ENCODE peak calls at places on chromosomes 7 and 10, in six cellular contexts. J, I, Q, M, E and F are unnamed samples. For H3K4me1 and H3K9me3, the result is how much of the 10 kb centered on the place peaks cover.

GRCh38 chr7:43535031-43535451 is 47.9 kb upstream of the STK17A start:
- DNase-seq in J (no peak), I (no peak), Q (no peak), M (peak), E (no peak), F (no peak)

GRCh38 chr7:117401293-117402002 is 25.8 kb downstream of the ASZ1 start:
- DNase-seq in J (no peak), I (no peak), Q (no peak), M (peak), E (no peak), F (no peak)

GRCh38 chr7:8442814-8443304 is 9.4 kb downstream of the NXPH1 start:
- DNase-seq in J (no peak), I (peak), Q (peak), M (peak), E (peak), F (no peak)

GRCh38 chr7:149728491-149729375 is 44.7 kb downstream of the ZNF467 start:
- DNase-seq in J (no peak), I (no peak), Q (peak), M (no peak), E (no peak), F (no peak)

GRCh38 chr10:43361532-43362190 is 9.8 kb upstream of the FXYD4 start:
- DNase-seq in J (peak), I (no peak), Q (no peak), M (no peak), E (no peak), F (peak)

GRCh38 chr10:106941297-106942034 is 223.0 kb downstream of the SORCS1 start:
- DNase-seq in J (no peak), I (peak), Q (no peak), M (no peak), E (no peak), F (no peak)

GRCh38 chr7:94392391-94392782 is 2.3 kb upstream of the COL1A2 start:
- DNase-seq in J (no peak), I (no peak), Q (no peak), M (peak), E (no peak), F (no peak)

GRCh38 chr10:22443200-22443881 is 98.0 kb downstream of the SPAG6 start:
- DNase-seq in J (no peak), I (no peak), Q (no peak), M (no peak), E (no peak), F (no peak)

GRCh38 chr10:117148284-117148683 is 10.2 kb upstream of the VAX1 start:
- DNase-seq in J (no peak), I (no peak), Q (no peak), M (no peak), E (no peak), F (no peak)

GRCh38 chr7:143356414-143357050 is 6.0 kb downstream of the FAM131B start:
- DNase-seq in J (no peak), I (no peak), Q (no peak), M (no peak), E (no peak), F (no peak)

GRCh38 chr7:107007892-107008287 is 36.6 kb upstream of the PRKAR2B start:
- DNase-seq in J (no peak), I (no peak), Q (no peak), M (no peak), E (no peak), F (no peak)

GRCh38 chr7:130009848-130010688 is 41.1 kb downstream of the ZC3HC1 start:
- DNase-seq in J (no peak), I (peak), Q (peak), M (peak), E (peak), F (no peak)

GRCh38 chr7:11716185-11716584 is 115.8 kb downstream of the THSD7A start:
- DNase-seq in J (no peak), I (peak), Q (no peak), M (peak), E (no peak), F (no peak)

GRCh38 chr7:44222776-44223261 is 22.0 kb downstream of the YKT6 start:
- DNase-seq in J (no peak), I (no peak), Q (peak), M (no peak), E (no peak), F (no peak)

GRCh38 chr10:6351540-6351939 is 148.8 kb downstream of the PFKFB3 start:
- DNase-seq in J (no peak), I (no peak), Q (no peak), M (no peak), E (no peak), F (no peak)

GRCh38 chr10:70692043-70692603 is 19.8 kb downstream of the ADAMTS14 start:
- DNase-seq in J (no peak), I (no peak), Q (no peak), M (no peak), E (no peak), F (no peak)

GRCh38 chr7:196283-196682 is 3.9 kb downstream of the FAM20C start:
- DNase-seq in J (no peak), I (no peak), Q (no peak), M (no peak), E (no peak), F (no peak)

GRCh38 chr7:141739250-141739649 is 1.1 kb downstream of the SSBP1 start:
- DNase-seq in J (no peak), I (no peak), Q (no peak), M (no peak), E (no peak), F (no peak)

GRCh38 chr7:74294191-74294998 is 5.2 kb downstream of the CLIP2 start:
- DNase-seq in J (no peak), I (no peak), Q (no peak), M (peak), E (no peak), F (no peak)

GRCh38 chr10:35611750-35612149 is 6.6 kb downstream of the GJD4 start:
- DNase-seq in J (no peak), I (no peak), Q (no peak), M (no peak), E (no peak), F (no peak)

GRCh38 chr7:116138202-116138801 is 72.0 kb upstream of the TES start:
- DNase-seq in J (no peak), I (no peak), Q (no peak), M (peak), E (peak), F (peak)

GRCh38 chr10:132847416-132847777 is 61.5 kb upstream of the NKX6-2 start:
- DNase-seq in J (no peak), I (no peak), Q (peak), M (no peak), E (no peak), F (no peak)

GRCh38 chr10:79180619-79181221 is 112.0 kb downstream of the ZMIZ1 start:
- DNase-seq in J (no peak), I (no peak), Q (no peak), M (no peak), E (no peak), F (no peak)

DNA sequence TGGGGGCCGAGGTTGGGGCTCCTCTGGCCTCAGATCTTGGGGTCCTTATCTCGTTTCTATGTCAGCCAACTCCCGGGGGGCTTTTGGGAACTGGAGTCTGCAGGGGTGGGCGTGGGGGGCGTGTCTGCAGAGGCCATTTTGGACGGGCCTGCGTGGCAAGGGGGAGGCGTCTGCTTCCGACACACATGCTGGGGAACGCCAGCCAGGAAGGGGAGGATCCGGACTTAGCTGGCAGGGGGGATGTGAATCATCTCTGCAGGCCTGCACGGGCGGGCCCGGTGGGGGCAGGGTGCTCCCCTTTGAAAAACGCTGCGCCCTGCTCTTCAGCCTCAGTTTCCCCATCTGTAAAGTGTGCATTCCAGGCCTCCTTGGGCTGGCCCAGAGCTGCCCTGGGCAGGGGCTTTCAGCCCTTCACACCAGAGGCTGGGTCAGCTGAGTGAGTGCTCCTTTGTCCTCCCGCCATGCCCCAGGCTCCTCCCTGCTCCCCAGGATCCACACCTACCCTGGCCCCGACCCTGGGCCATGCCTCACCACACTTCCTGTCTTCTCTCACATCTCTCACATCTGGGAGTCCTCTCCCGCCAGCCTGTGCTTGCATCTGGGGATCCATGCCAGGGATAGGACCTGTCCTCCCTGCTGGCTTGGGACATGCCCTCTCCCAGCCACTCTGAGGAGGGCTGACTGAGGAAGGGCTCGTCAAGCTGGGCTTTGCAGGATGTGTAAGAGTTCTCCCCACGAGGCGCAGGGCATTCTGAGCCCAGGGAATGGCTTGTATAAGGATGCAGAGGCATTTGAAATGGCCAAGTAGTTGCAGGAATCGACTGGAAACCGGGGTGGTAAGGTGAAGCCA is 172.6 kb upstream of the TNRC18 start:
- DNase-seq in J (peak), I (peak), Q (peak), M (peak), E (peak), F (no peak)
- H3K4me1 ChIP-seq in J (under half), I (under half), Q (under half), M (under half), E (under half), F (under half)

DNA sequence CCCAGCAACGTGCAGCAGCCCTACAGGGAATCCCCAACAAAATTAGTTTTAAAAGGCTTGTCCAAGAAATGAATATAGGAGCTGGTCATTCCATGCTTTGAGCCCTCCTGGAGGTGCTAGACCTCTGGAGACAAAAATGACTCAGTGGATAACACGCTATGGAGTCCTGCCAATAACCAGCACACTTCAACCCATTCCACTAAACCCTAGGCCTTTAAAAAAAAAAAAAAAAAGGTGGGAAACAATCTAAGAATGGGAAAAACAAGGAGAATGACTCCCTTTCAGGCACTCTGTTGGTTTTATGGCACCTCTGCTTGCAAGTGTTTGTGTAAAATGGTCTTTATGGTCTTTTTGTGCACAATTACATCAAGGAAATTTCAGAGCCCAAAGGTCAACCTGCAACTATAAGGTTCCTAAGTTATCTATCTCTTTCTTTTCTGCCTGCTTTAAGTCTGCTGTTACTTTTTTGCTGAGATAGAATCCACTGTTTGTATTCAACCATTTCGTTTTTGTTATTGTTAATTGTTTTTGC is 21.3 kb downstream of the AVL9 start:
- DNase-seq in J (no peak), I (peak), Q (no peak), M (peak), E (peak), F (no peak)
- H3K9me3 ChIP-seq in J (under half), I (under half), Q (under half), M (under half), E (under half), F (under half)

GRCh38 chr10:69232252-69232651 is 12.1 kb downstream of the HKDC1 start:
- DNase-seq in J (no peak), I (no peak), Q (peak), M (peak), E (no peak), F (no peak)
- H3K4me1 ChIP-seq in J (under half), I (under half), Q (under half), M (under half), E (under half), F (half or more)

DNA sequence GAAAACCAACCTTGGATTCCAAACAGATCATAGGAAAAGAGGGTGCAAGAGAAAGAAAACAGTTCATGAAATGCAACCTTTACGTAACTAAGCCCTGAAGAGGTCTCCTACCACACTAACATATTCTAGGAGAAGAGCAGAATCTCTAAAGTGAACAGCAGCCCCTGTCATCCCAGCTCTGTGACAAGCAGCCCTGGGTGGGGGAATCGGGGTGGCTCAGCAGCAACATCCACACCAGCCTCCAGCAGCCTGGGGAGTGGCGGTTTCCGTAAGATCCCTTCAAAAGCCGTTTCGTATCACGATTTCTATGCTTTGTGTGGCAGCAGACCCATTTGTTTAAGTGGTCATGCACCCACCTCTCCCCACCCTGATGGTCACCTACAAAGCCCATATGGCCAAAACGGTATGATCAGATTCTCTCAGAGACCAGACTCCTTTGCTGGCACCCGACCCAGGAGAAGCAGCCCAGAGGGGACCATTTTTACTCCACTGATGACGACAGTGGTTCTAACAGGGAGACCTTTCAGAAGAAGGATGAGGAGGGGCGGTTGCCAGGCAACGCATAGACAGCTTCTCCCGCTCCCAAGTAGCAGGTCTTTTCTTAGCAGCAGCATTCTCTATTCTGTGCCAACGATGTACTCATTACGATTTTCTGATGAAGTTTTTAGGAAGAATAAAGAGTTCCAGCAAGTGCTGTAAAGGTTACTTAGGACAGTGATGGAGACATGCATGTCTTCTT is 300.6 kb downstream of the DNAJB6 start:
- DNase-seq in J (no peak), I (no peak), Q (no peak), M (no peak), E (no peak), F (no peak)
- H3K9me3 ChIP-seq in J (under half), I (under half), Q (under half), M (under half), E (under half), F (under half)

DNA sequence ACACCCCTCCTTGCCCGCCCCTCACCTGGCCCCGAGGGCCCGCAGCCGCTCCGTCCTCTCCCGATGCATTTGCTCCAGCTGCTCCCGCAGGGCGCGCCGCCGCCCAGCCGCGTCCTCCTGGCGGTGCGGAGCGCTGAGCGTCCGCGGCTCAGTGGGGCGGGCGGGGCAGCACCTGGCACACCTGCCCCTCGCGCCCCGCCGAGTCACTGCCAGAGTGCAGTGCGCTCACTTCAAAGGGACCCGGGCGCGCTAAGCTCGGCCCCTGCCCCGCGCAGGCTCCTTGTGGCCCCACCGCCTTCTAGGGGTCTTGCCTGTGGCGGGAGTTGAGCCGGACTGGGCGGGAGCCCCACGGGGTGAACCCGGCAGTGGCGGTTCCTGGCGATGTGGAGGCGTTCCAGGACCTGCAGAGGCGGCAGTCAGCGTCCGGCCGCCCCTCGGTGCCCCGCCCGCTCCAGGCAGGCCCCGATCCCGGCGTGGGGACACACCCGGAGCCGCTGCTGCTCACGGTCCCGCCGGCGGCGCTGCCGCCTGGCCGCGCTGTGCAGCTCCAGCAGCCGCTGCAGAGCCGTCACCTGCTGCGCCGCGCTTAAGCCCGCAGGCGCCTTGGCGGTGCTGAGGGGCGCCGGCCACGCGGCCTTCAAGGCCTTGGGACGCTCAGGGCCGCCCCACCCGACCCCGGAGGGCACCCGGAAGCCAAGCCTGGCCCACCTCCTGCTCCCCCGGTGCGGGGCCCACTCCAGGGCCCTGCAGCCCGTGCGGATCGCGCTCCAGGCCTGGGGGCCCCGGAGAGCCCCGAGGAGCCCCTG is 6.7 kb downstream of the ATP6V1F start:
- DNase-seq in J (peak), I (peak), Q (peak), M (peak), E (peak), F (peak)
- H3K4me1 ChIP-seq in J (under half), I (under half), Q (under half), M (under half), E (under half), F (under half)

GRCh38 chr10:130721971-130722370 is 585.8 kb downstream of the GLRX3 start:
- DNase-seq in J (no peak), I (no peak), Q (peak), M (no peak), E (no peak), F (no peak)
- H3K9me3 ChIP-seq in J (under half), I (under half), Q (under half), M (under half), E (under half), F (under half)

GRCh38 chr7:104976966-104977636 is 36.9 kb upstream of the KMT2E start:
- DNase-seq in J (no peak), I (no peak), Q (no peak), M (no peak), E (no peak), F (no peak)
- H3K4me1 ChIP-seq in J (under half), I (under half), Q (under half), M (under half), E (under half), F (under half)

GRCh38 chr7:34385385-34385784 is 272.6 kb upstream of the NPSR1 start:
- DNase-seq in J (no peak), I (no peak), Q (no peak), M (no peak), E (no peak), F (no peak)
- H3K9me3 ChIP-seq in J (under half), I (under half), Q (under half), M (under half), E (under half), F (under half)

GRCh38 chr7:140635345-140635744 is 5.3 kb downstream of the DENND2A start:
- DNase-seq in J (no peak), I (no peak), Q (no peak), M (no peak), E (no peak), F (no peak)
- H3K4me1 ChIP-seq in J (under half), I (under half), Q (under half), M (under half), E (under half), F (under half)